ENCODE peak calls at places on chromosomes 16 and 17, in six cellular contexts. G, P, Q, U, J and A are unnamed samples.

GRCh38 chr17:57114085-57114673 is 29.1 kb downstream of the AKAP1 start:
- DNase-seq in P (no peak), J (no peak), Q (no peak), U (no peak), G (peak), A (peak)

GRCh38 chr16:4785758-4786433 is 2.2 kb downstream of the SEPTIN12 start:
- DNase-seq in Q (no peak), P (no peak), J (no peak), G (no peak), U (no peak), A (no peak)

GRCh38 chr16:47705268-47705667 is 244.1 kb downstream of the PHKB start:
- DNase-seq in U (no peak), J (no peak), G (no peak), Q (no peak), P (no peak), A (no peak)

GRCh38 chr17:7019839-7020519 is 2.9 kb upstream of the BCL6B start:
- DNase-seq in U (peak), G (no peak), Q (no peak), P (no peak), J (peak), A (peak)

GRCh38 chr16:75097941-75098897 is 18.4 kb downstream of the LDHD start:
- DNase-seq in J (no peak), U (no peak), Q (no peak), P (no peak), G (no peak), A (no peak)

GRCh38 chr17:3917391-3917931 is 1.2 kb upstream of the P2RX1 start:
- DNase-seq in Q (no peak), J (peak), P (peak), G (no peak), U (peak), A (peak)

GRCh38 chr16:87216148-87216823 is 100.9 kb downstream of the C16orf95 start:
- DNase-seq in P (no peak), Q (no peak), U (no peak), J (no peak), G (no peak), A (no peak)

GRCh38 chr17:74134991-74135390 is 68.5 kb upstream of the RPL38 start:
- DNase-seq in G (no peak), Q (no peak), J (no peak), U (no peak), P (no peak), A (no peak)

GRCh38 chr16:66116163-66116792 is 250.2 kb upstream of the CDH5 start:
- DNase-seq in G (peak), Q (no peak), U (no peak), J (no peak), P (peak), A (peak)

DNA sequence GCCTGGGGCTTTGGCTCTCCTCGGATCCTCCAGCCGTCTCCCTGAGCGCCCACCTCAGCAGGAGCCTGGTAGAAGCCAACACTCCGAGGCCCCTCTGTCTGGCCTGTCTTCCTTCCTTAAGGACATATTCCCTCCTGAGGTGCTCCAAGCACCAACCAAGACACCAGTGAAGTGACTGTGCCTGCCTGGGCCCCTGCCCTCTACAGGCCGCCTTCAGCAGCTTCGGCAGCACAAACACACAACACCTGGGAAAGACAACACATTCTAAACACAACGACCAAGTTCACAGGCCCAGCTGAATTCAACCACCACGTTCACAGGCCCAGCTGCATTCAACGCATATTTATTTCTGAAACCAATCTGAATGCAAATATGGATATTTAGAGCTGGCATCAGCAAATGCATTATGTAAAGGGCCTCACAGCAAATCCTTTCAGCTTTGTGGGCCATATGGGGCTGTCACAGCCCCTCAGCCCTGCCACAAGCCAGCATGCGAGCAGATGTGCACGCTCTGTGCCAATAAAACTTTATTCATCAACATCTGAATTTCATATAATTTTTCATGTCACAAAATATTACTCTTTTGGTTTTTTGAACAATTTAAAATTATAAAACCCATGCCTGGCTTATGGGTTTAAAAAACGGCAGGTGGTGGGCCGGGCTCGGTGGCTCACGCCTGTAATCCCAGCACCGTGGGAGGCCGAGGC is 12.2 kb downstream of the GALNS start:
- DNase-seq in U (no peak), Q (no peak), G (peak), P (no peak), J (peak), A (no peak)
- TF ChIP-seq CTCF in U (no peak), Q (no peak), G (peak), P (peak), J (no peak), A (no peak)

GRCh38 chr17:63523256-63523869 is at the start of gene KCNH6:
- DNase-seq in Q (no peak), G (no peak), P (no peak), U (no peak), J (no peak), A (no peak)
- TF ChIP-seq CTCF in Q (no peak), G (no peak), P (no peak), U (no peak), J (no peak), A (no peak)

GRCh38 chr16:68503334-68503733 is 35.8 kb upstream of the ZFP90 start:
- DNase-seq in U (no peak), G (peak), P (no peak), J (no peak), Q (no peak), A (peak)
- TF ChIP-seq CTCF in U (no peak), G (no peak), P (no peak), J (no peak), Q (no peak), A (no peak)

GRCh38 chr16:57859331-57859730 is 57.0 kb upstream of the KIFC3 start:
- DNase-seq in J (no peak), P (peak), G (peak), U (no peak), Q (no peak), A (peak)
- TF ChIP-seq CTCF in J (no peak), P (peak), G (peak), U (peak), Q (peak), A (peak)

GRCh38 chr16:80341242-80341641 is 199.6 kb upstream of the DYNLRB2 start:
- DNase-seq in U (no peak), J (no peak), G (no peak), Q (no peak), P (no peak), A (no peak)
- TF ChIP-seq CTCF in U (no peak), J (no peak), G (no peak), Q (no peak), P (no peak), A (no peak)

GRCh38 chr16:53775106-53775820 is 71.3 kb downstream of the FTO start:
- DNase-seq in P (no peak), J (no peak), G (no peak), U (no peak), Q (no peak), A (no peak)

GRCh38 chr16:53771655-53772497 is 67.9 kb downstream of the FTO start:
- DNase-seq in G (no peak), U (no peak), P (no peak), Q (no peak), J (no peak), A (no peak)

GRCh38 chr16:53773881-53774280 is 69.9 kb downstream of the FTO start:
- DNase-seq in J (no peak), G (no peak), U (no peak), P (no peak), Q (no peak), A (no peak)

GRCh38 chr16:53775821-53776431 is 72.0 kb downstream of the FTO start:
- DNase-seq in J (no peak), Q (peak), G (peak), U (peak), P (peak), A (peak)

DNA sequence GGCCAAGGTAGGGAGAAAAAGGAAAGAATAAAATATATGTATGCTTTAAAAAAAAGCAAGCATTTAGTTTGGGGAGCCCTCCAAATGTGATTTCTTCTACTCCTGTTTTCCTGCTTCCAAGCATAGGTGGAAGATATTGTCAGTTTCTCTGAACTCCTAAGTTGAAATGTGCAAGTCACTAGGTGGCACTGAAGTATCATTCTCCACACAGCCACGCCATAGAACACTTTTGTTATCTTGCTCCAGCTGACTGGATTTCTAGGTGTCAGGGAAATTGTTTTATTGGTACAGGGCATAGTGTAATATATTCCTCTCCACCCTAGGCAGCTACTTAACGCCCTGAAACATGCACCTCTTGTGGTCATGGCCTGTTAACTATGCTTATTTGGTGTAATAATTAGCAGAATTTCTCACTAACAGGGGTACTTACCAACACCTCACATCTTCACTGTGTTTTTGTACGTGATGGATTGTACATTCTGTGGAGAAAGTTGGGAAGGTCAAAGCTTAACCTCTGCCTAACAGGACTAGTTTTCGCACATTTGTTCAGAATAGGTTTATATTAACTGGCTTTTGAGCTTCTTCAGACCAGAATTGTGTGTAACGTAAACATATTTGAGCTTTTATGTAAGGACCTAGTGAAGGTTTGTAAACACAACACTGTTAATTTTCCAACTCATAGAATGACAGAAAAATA is 69.3 kb downstream of the FTO start:
- DNase-seq in U (peak), Q (no peak), G (peak), J (no peak), P (peak), A (peak)
- TF ChIP-seq CTCF in U (peak), Q (peak), G (peak), J (no peak), P (peak), A (peak)

DNA sequence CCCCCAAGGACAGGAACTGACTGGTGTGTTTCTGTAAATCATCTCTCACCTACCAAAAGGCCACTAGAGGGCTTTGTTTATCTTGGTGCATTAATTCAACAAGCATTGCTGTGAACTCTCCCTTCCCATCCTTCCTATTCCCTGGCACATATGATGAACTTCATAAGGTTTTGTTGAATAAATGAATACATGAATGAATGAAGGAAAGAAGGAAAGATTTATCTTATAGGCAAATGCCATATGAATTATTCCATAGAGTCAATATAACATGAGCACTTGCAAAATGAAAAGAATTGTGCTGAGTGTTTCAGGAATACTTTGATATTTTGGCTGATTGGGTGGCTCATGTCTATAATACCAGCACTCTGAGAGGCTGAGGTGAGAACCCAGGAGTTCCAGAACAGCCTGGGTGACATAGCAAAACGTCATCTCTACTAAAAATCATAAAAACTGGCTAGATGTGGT is 4.3 kb downstream of the SPDYE4 start:
- DNase-seq in P (peak), Q (no peak), G (peak), J (no peak), U (no peak), A (peak)
- TF ChIP-seq CTCF in P (peak), Q (peak), G (peak), J (no peak), U (no peak), A (peak)

GRCh38 chr17:71500761-71501555 is 619.9 kb upstream of the SOX9 start:
- DNase-seq in U (no peak), G (peak), P (no peak), J (no peak), Q (no peak), A (peak)
- TF ChIP-seq CTCF in U (no peak), G (no peak), P (no peak), J (no peak), Q (no peak), A (no peak)

DNA sequence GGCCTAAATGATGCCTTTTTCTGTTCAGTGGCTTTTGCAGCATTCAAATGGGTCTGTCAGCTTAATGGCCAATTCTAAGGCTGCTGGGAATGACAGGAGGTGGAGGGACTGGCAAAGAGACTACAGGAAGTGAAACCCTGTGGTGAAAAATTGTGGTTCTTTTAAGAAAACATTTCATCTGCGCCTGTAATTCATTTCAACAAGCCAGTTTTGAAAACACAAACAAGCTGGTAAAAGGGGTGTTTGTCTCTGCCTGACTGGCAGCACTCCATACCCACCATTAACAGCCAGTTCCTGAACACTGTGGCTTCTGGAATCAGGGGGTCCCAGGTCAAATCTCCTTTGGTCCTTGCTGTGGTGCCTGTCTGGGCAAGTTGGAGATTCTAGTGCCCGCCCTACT is 3.6 kb upstream of the KDM8 start:
- DNase-seq in Q (no peak), J (no peak), G (no peak), U (no peak), P (no peak), A (no peak)
- TF ChIP-seq CTCF in Q (no peak), J (no peak), G (no peak), U (no peak), P (no peak), A (no peak)